ENCODE peak calls at places on chromosomes 3 and 15, in eight cellular contexts. K, Q, D, N, U, C, H and M are unnamed samples.

GRCh38 chr3:8280161-8280560 is 221.5 kb upstream of the LMCD1 start:
- DNase-seq in D (no peak), U (no peak), N (no peak), K (no peak), Q (no peak), H (no peak), C (no peak), M (no peak)

GRCh38 chr3:142912440-142913172 is 23.7 kb upstream of the PCOLCE2 start:
- DNase-seq in U (no peak), C (no peak), D (no peak), N (no peak), K (no peak), H (no peak), Q (no peak), M (no peak)

GRCh38 chr15:91898843-91899242 is 45.3 kb downstream of the SLCO3A1 start:
- DNase-seq in K (no peak), N (no peak), C (no peak), D (no peak), H (no peak), Q (no peak), U (no peak), M (no peak)

GRCh38 chr15:80461370-80462060 is 57.3 kb downstream of the ARNT2 start:
- DNase-seq in K (peak; percentile 19), C (no peak), D (no peak), Q (no peak), N (no peak), U (no peak), H (no peak), M (no peak)

GRCh38 chr3:79249701-79250100 is 518.1 kb downstream of the ROBO1 start:
- DNase-seq in C (no peak), D (no peak), N (no peak), Q (no peak), U (no peak), H (no peak), K (no peak), M (no peak)

GRCh38 chr15:27694506-27695077 is 404.5 kb downstream of the OCA2 start:
- DNase-seq in U (no peak), D (no peak), K (no peak), N (no peak), C (no peak), H (no peak), Q (no peak), M (no peak)

GRCh38 chr15:28994142-28994829 is 108.5 kb downstream of the APBA2 start:
- DNase-seq in N (no peak), H (no peak), U (no peak), K (no peak), D (no peak), Q (no peak), C (no peak), M (no peak)

GRCh38 chr3:133295199-133295901 is 104.5 kb upstream of the BFSP2 start:
- DNase-seq in K (no peak), N (no peak), C (no peak), U (no peak), D (no peak), H (no peak), Q (no peak), M (no peak)

GRCh38 chr15:77346637-77347036 is 73.3 kb downstream of the PEAK1 start:
- DNase-seq in K (no peak), N (no peak), C (no peak), D (no peak), Q (no peak), U (no peak), H (no peak), M (no peak)

GRCh38 chr3:24168977-24169376 is 223.9 kb downstream of the NR1D2 start:
- DNase-seq in K (no peak), C (no peak), U (no peak), D (no peak), H (no peak), Q (no peak), N (no peak), M (no peak)

GRCh38 chr15:36414670-36415069 is 164.8 kb upstream of the CDIN1 start:
- DNase-seq in Q (no peak), H (no peak), C (no peak), D (no peak), U (no peak), K (no peak), N (no peak), M (no peak)

GRCh38 chr15:34583399-34584320 is at the start of gene GOLGA8B:
- DNase-seq in N (peak; percentile 85), U (peak; percentile 81), Q (no peak), K (peak; percentile 77), H (peak; percentile 81), D (peak; percentile 79), C (peak; percentile 73), M (peak; percentile 75)
- TF ChIP-seq POLR2A in N (peak; percentile 63), U (no peak), Q (no peak), K (peak; percentile 53), H (no peak), D (peak; percentile 12), C (no peak), M (no peak)

DNA sequence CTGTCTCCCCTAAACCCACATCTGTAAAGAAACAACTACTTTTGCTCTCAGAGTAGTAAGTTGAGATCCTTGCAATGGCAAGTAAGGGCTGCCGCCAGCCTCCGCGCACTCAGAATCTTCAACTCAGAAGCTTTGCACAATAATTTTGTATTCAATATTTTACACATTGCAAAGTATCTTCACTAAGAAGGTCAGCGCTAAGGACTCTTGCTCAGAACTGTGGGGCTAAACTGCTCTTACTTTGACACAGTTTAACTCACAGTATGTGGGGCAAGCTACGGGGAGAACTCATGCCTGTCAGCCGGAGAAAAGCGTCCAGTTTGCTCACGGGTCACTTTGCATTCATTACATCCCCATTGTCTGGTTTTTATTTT is 982 bp downstream of the LYSMD4 start:
- DNase-seq in N (no peak), H (no peak), Q (no peak), K (no peak), D (no peak), C (no peak), U (no peak), M (no peak)
- H3K4me3 ChIP-seq in N (peak overlapping the region; percentile 97), H (peak overlapping the region; percentile 90), Q (peak overlapping the region; percentile 85), K (peak overlapping the region; percentile 58), D (peak overlapping the region; percentile 99), C (peak overlapping the region; percentile 97), U (peak overlapping the region; percentile 90), M (peak overlapping the region; percentile 73)

GRCh38 chr3:22089284-22089683 is 338.3 kb upstream of the ZNF385D start:
- DNase-seq in D (peak; percentile 7), C (no peak), H (no peak), N (peak; percentile 75), K (peak; percentile 37), U (no peak), Q (no peak), M (no peak)
- TF ChIP-seq POLR2A in D (no peak), C (no peak), H (no peak), N (no peak), K (no peak), U (no peak), Q (no peak), M (no peak)

DNA sequence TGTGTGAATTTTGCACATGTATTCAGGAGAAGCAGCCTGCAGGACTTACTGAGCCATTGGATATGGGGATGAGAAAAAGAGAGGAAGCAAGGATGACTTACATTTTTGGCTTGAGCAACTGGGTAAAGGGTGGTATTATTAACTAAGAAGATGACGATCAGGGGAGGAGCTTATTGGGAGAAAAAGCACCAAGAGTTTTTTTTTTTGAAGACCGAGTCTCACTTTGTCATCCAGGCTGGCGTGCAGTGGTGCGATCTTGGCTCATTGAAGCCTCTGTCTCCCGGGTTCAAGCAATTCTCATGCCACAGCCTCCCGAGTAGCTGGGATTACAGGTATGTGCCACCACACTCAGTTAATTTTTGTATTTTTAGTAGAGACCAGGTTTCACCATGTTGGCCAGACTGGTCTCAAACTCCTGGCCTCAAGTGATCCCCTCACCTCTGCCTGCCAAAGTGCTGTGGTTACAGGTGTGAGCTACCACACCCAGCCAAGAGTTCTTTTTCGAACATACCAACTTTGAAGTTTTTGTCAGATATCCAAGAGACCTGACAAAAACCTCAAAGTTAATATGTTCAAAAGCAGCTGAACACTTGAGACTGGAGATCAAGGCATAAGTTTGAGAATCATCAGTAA is 14.8 kb upstream of the SH3BP5 start:
- DNase-seq in Q (no peak), D (no peak), C (no peak), U (no peak), K (no peak), N (no peak), H (no peak), M (no peak)
- H3K4me3 ChIP-seq in Q (no peak overlapping the region), D (no peak overlapping the region), C (no peak overlapping the region), U (no peak overlapping the region), K (no peak overlapping the region), N (no peak overlapping the region), H (no peak overlapping the region), M (no peak overlapping the region)